ENCODE peak calls at places on chromosomes 6 and 20, in six cellular contexts. One of them, this sample, is unnamed.

GRCh38 chr6:93584280-93584679 is 164.9 kb upstream of the EPHA7 start:
- DNase-seq in A549: no peak
- DNase-seq in adrenal gland: no peak
- DNase-seq in heart left ventricle: no peak
- DNase-seq in IMR-90: no peak
- DNase-seq in endothelial cell: no peak
- DNase-seq in this sample: no peak

GRCh38 chr20:62030834-62031434 is 34.7 kb downstream of the TAF4 start:
- DNase-seq in A549: no peak
- DNase-seq in adrenal gland: no peak
- DNase-seq in heart left ventricle: no peak
- DNase-seq in IMR-90: no peak
- DNase-seq in endothelial cell: no peak
- DNase-seq in this sample: no peak

GRCh38 chr20:32031007-32031958 is 20.8 kb upstream of the HCK start:
- DNase-seq in A549: peak
- DNase-seq in adrenal gland: peak
- DNase-seq in heart left ventricle: peak
- DNase-seq in IMR-90: peak
- DNase-seq in endothelial cell: peak
- DNase-seq in this sample: peak

GRCh38 chr6:35601331-35602132 is 87.2 kb downstream of the FKBP5 start:
- DNase-seq in A549: peak
- DNase-seq in adrenal gland: peak
- DNase-seq in heart left ventricle: peak
- DNase-seq in IMR-90: peak
- DNase-seq in endothelial cell: no peak
- DNase-seq in this sample: no peak

GRCh38 chr6:31794294-31794865 is 1.2 kb downstream of the VARS1 start:
- DNase-seq in A549: no peak
- DNase-seq in adrenal gland: no peak
- DNase-seq in heart left ventricle: no peak
- DNase-seq in IMR-90: peak
- DNase-seq in endothelial cell: no peak
- DNase-seq in this sample: no peak

GRCh38 chr6:5367510-5367909 is 106.2 kb downstream of the FARS2 start:
- DNase-seq in A549: no peak
- DNase-seq in adrenal gland: no peak
- DNase-seq in heart left ventricle: no peak
- DNase-seq in IMR-90: no peak
- DNase-seq in endothelial cell: no peak
- DNase-seq in this sample: no peak

GRCh38 chr20:34013532-34013931 is 19.8 kb downstream of the RALY start:
- DNase-seq in A549: no peak
- DNase-seq in adrenal gland: no peak
- DNase-seq in heart left ventricle: no peak
- DNase-seq in IMR-90: no peak
- DNase-seq in endothelial cell: no peak
- DNase-seq in this sample: no peak

GRCh38 chr6:3887150-3887700 is 38.1 kb downstream of the FAM50B start:
- DNase-seq in A549: peak
- DNase-seq in adrenal gland: no peak
- DNase-seq in heart left ventricle: no peak
- DNase-seq in IMR-90: peak
- DNase-seq in endothelial cell: no peak
- DNase-seq in this sample: no peak

GRCh38 chr20:11315506-11315905 is 602.2 kb upstream of the BTBD3 start:
- DNase-seq in A549: no peak
- DNase-seq in adrenal gland: no peak
- DNase-seq in heart left ventricle: no peak
- DNase-seq in IMR-90: no peak
- DNase-seq in endothelial cell: no peak
- DNase-seq in this sample: no peak

GRCh38 chr20:60137657-60138245 is 179.5 kb downstream of the CDH26 start:
- DNase-seq in A549: peak
- DNase-seq in adrenal gland: no peak
- DNase-seq in heart left ventricle: no peak
- DNase-seq in IMR-90: peak
- DNase-seq in endothelial cell: peak
- DNase-seq in this sample: no peak
- TF ChIP-seq CTCF in A549: peak
- TF ChIP-seq CTCF in adrenal gland: peak
- TF ChIP-seq CTCF in heart left ventricle: peak
- TF ChIP-seq CTCF in IMR-90: peak
- TF ChIP-seq CTCF in endothelial cell: peak
- TF ChIP-seq CTCF in this sample: peak

GRCh38 chr20:37007898-37008649 is 56.6 kb upstream of the SAMHD1 start:
- DNase-seq in A549: peak
- DNase-seq in adrenal gland: no peak
- DNase-seq in heart left ventricle: no peak
- DNase-seq in IMR-90: peak
- DNase-seq in endothelial cell: no peak
- DNase-seq in this sample: no peak
- TF ChIP-seq CTCF in A549: no peak
- TF ChIP-seq CTCF in adrenal gland: peak
- TF ChIP-seq CTCF in heart left ventricle: no peak
- TF ChIP-seq CTCF in IMR-90: peak
- TF ChIP-seq CTCF in endothelial cell: no peak
- TF ChIP-seq CTCF in this sample: peak

GRCh38 chr6:16851044-16851540 is 89.8 kb upstream of the ATXN1 start:
- DNase-seq in A549: no peak
- DNase-seq in adrenal gland: no peak
- DNase-seq in heart left ventricle: no peak
- DNase-seq in IMR-90: no peak
- DNase-seq in endothelial cell: no peak
- DNase-seq in this sample: no peak

GRCh38 chr6:16851758-16852157 is 90.5 kb upstream of the ATXN1 start:
- DNase-seq in A549: no peak
- DNase-seq in adrenal gland: no peak
- DNase-seq in heart left ventricle: no peak
- DNase-seq in IMR-90: peak
- DNase-seq in endothelial cell: no peak
- DNase-seq in this sample: no peak

GRCh38 chr6:16850332-16851022 is 89.2 kb upstream of the ATXN1 start:
- DNase-seq in A549: no peak
- DNase-seq in adrenal gland: no peak
- DNase-seq in heart left ventricle: no peak
- DNase-seq in IMR-90: no peak
- DNase-seq in endothelial cell: no peak
- DNase-seq in this sample: no peak

GRCh38 chr6:16846399-16846778 is 85.1 kb upstream of the ATXN1 start:
- DNase-seq in A549: no peak
- DNase-seq in adrenal gland: no peak
- DNase-seq in heart left ventricle: no peak
- DNase-seq in IMR-90: no peak
- DNase-seq in endothelial cell: no peak
- DNase-seq in this sample: no peak

DNA sequence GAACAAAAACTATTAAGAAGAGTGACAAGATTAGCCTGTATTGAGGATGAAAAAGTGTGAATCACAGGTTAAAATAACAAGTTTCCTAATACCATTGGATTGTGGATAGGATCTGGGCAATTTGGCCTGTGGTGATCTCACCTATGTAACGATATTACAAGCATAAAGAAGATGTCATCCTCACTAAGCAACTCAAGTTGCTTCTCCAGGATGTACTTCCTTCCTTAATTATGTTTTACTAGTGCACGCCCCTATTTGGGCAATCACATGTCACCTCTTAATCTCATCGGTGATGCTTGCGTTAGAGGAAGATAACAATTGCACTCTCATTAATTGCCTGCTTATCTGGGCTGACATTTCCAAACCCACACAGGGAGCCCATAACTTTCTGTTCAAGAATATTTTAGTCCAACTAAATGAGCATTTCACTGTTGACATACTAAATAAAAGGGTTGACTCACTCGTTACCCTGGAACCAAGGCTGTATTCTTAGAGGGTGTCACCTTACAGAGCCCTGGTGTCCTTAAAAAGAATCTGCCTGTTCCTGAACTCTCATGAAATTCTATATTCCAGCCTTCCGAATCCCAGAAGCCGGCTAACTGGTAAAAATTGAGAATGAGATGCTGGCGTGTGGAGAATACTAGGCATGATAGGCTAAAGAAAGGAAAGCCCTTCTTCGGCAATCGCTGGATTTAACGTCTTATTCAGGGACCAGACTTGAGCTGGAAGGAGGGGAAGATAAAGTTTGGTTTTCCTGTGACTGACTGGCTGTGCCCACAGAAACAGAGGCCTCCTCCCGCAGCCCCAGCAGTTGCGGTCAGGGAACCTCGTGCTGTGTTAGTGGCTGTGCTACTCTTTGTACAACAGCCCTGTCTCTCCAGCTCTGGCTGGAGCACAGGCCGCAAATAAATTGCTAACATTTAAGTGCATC is 88.3 kb upstream of the ATXN1 start:
- DNase-seq in A549: peak
- DNase-seq in adrenal gland: peak
- DNase-seq in heart left ventricle: no peak
- DNase-seq in IMR-90: peak
- DNase-seq in endothelial cell: no peak
- DNase-seq in this sample: no peak
- TF ChIP-seq CTCF in A549: no peak
- TF ChIP-seq CTCF in adrenal gland: no peak
- TF ChIP-seq CTCF in heart left ventricle: no peak
- TF ChIP-seq CTCF in IMR-90: no peak
- TF ChIP-seq CTCF in endothelial cell: no peak
- TF ChIP-seq CTCF in this sample: no peak

DNA sequence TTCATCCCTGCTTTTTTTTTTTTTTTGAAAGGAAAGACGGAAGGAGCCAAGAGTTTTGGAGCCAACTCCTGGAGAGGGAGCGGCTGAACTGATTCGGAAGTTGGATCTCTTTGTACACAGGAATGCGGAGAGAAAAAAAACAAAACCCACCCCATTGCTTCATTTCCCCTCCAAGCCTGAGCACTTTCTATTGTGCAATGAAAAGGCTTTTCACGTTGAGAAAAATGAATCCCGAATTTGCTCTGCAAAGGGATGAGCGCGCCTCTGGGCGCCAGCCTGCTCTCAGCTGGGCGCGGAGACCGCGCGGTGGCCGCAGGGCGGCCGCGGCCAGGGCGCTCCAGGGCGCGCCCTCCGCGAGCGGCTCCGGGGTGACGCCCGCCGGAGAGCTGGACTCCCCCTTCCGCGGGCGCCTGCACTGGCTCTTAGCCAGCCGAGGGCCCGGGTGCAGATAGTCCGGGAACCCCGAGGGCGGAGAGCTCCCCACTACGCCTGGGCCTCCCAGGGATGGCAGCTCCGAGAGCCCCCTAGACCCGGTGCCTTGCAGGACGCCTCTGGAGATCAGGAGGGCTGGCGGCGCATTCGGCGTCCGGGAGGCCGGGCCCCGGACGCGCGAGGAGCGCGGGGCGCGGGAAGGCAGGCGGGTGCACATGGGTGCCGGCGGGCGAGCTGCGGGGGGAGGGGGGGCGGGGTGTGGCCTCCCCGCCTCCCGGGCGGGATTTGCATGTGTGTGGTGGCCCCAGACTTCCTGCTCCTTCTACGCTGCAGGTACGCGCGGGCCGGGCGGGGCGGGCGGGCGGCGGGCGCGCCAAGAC is at the start of gene ITPR3:
- DNase-seq in A549: peak
- DNase-seq in adrenal gland: peak
- DNase-seq in heart left ventricle: peak
- DNase-seq in IMR-90: peak
- DNase-seq in endothelial cell: peak
- DNase-seq in this sample: no peak
- TF ChIP-seq CTCF in A549: peak
- TF ChIP-seq CTCF in adrenal gland: no peak
- TF ChIP-seq CTCF in heart left ventricle: no peak
- TF ChIP-seq CTCF in IMR-90: no peak
- TF ChIP-seq CTCF in endothelial cell: no peak
- TF ChIP-seq CTCF in this sample: no peak

GRCh38 chr6:162442675-162443074 is 284.9 kb downstream of the PRKN start:
- DNase-seq in A549: peak
- DNase-seq in adrenal gland: no peak
- DNase-seq in heart left ventricle: no peak
- DNase-seq in IMR-90: no peak
- DNase-seq in endothelial cell: peak
- DNase-seq in this sample: no peak
- TF ChIP-seq CTCF in A549: no peak
- TF ChIP-seq CTCF in adrenal gland: no peak
- TF ChIP-seq CTCF in heart left ventricle: peak
- TF ChIP-seq CTCF in IMR-90: no peak
- TF ChIP-seq CTCF in endothelial cell: peak
- TF ChIP-seq CTCF in this sample: peak

DNA sequence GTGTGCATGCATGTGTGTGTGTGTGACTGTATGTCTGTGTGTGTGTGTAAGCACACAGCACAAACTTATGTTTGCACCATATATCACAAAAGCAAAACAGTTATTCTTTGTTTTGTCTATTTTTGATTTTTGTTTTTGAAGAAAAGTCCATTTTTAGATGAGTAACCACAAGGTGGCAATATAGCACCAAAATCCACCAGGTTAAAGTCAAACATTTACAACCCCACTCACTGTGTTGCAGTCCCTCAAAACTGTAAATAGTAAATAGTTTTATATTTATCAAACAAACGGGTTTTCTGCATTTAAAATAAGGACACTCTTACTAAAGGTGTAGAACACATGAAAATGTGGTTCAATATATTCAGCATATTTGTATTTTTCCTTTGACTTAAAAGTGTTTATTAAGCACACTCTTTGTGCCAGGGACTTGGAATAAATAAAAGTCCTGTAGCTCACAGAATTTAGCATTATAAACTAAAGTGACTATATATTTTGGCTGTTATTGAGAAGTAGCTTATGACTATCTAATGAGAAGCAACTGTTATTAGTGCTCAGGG is 118.5 kb downstream of the GFRAL start:
- DNase-seq in A549: peak
- DNase-seq in adrenal gland: no peak
- DNase-seq in heart left ventricle: no peak
- DNase-seq in IMR-90: peak
- DNase-seq in endothelial cell: peak
- DNase-seq in this sample: no peak
- TF ChIP-seq CTCF in A549: peak
- TF ChIP-seq CTCF in adrenal gland: peak
- TF ChIP-seq CTCF in heart left ventricle: peak
- TF ChIP-seq CTCF in IMR-90: peak
- TF ChIP-seq CTCF in endothelial cell: peak
- TF ChIP-seq CTCF in this sample: peak

DNA sequence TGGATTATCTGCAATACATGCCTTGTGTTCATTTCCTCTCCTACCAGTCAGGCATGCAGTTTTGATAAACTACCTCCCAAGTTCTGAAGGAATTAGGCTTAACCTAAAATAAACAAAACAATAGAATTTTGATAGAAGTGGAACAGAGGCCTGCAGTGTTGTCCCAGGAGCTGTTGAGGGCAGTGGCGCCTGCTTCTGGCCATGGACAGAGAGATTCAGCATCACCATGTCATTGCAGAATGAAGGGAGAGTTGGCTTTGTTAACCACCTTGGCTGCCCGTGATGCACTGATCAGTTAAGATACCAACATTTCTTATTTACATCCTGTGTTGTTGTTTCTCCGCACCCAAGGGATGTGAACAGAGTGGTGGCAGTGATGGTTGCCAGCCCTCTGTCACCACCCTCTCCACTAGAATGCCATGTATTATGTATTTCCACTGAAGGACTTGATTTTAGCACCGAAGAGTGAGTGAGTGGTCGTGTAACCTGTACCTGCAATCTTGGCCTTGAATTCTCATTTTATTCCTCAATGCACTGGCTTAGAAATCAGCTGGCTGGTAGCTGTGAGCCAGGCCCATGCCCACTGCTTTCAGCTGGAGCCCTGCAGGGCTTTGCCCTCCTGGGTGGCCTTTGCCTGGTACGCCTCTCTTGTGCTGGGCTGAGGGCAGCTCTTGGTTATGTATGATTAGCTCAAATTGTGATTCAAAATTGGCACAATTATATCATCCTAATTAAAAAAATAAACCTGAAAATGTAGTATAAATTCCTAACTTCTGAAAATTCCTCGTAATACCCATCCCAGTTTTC is 56.5 kb downstream of the SHLD1 start:
- DNase-seq in A549: peak
- DNase-seq in adrenal gland: no peak
- DNase-seq in heart left ventricle: no peak
- DNase-seq in IMR-90: no peak
- DNase-seq in endothelial cell: no peak
- DNase-seq in this sample: peak
- TF ChIP-seq CTCF in A549: no peak
- TF ChIP-seq CTCF in adrenal gland: peak
- TF ChIP-seq CTCF in heart left ventricle: peak
- TF ChIP-seq CTCF in IMR-90: no peak
- TF ChIP-seq CTCF in endothelial cell: no peak
- TF ChIP-seq CTCF in this sample: no peak